ENCODE peak calls at places on chromosome 17, in five cellular contexts. One of them, this sample, is unnamed.

GRCh38 chr17:65660947-65661346 is 99.5 kb upstream of the AXIN2 start:
- DNase-seq in ELF-1: no peak
- DNase-seq in NCI-H460: peak; percentile 22
- DNase-seq in NCI-H1092: no peak
- DNase-seq in anterior cingulate cortex: no peak
- DNase-seq in this sample: peak; percentile 90

GRCh38 chr17:14351493-14351892 is 50.6 kb downstream of the HS3ST3B1 start:
- DNase-seq in ELF-1: no peak
- DNase-seq in NCI-H460: no peak
- DNase-seq in NCI-H1092: no peak
- DNase-seq in anterior cingulate cortex: no peak
- DNase-seq in this sample: no peak

GRCh38 chr17:45098081-45098868 is 34.0 kb downstream of the PLCD3 start:
- DNase-seq in ELF-1: no peak
- DNase-seq in NCI-H460: no peak
- DNase-seq in NCI-H1092: no peak
- DNase-seq in anterior cingulate cortex: no peak
- DNase-seq in this sample: no peak

GRCh38 chr17:48460055-48460454 is 30.0 kb upstream of the SKAP1 start:
- DNase-seq in ELF-1: no peak
- DNase-seq in NCI-H460: no peak
- DNase-seq in NCI-H1092: no peak
- DNase-seq in anterior cingulate cortex: no peak
- DNase-seq in this sample: no peak

GRCh38 chr17:83100220-83100852 is 20.9 kb downstream of the METRNL start:
- DNase-seq in ELF-1: no peak
- DNase-seq in NCI-H460: no peak
- DNase-seq in NCI-H1092: no peak
- DNase-seq in anterior cingulate cortex: no peak
- DNase-seq in this sample: no peak

GRCh38 chr17:77737442-77738265 is 220.8 kb upstream of the TNRC6C start:
- DNase-seq in ELF-1: no peak
- DNase-seq in NCI-H460: no peak
- DNase-seq in NCI-H1092: peak; percentile 87
- DNase-seq in anterior cingulate cortex: no peak
- DNase-seq in this sample: no peak

GRCh38 chr17:77451894-77452852 is 311.4 kb downstream of the SEC14L1 start:
- DNase-seq in ELF-1: peak; percentile 89
- DNase-seq in NCI-H460: no peak
- DNase-seq in NCI-H1092: peak; percentile 44
- DNase-seq in anterior cingulate cortex: peak; percentile 74
- DNase-seq in this sample: peak; percentile 67

GRCh38 chr17:31492880-31493655 is 101.6 kb downstream of the RAB11FIP4 start:
- DNase-seq in ELF-1: no peak
- DNase-seq in NCI-H460: no peak
- DNase-seq in NCI-H1092: no peak
- DNase-seq in anterior cingulate cortex: no peak
- DNase-seq in this sample: no peak

GRCh38 chr17:49530118-49530517 is 35.0 kb downstream of the NGFR start:
- DNase-seq in ELF-1: no peak
- DNase-seq in NCI-H460: no peak
- DNase-seq in NCI-H1092: no peak
- DNase-seq in anterior cingulate cortex: no peak
- DNase-seq in this sample: no peak

GRCh38 chr17:78779848-78780247 is 2.2 kb downstream of the CYTH1 start:
- DNase-seq in ELF-1: no peak
- DNase-seq in NCI-H460: no peak
- DNase-seq in NCI-H1092: no peak
- DNase-seq in anterior cingulate cortex: no peak
- DNase-seq in this sample: no peak

GRCh38 chr17:35252646-35253045 is 9.8 kb downstream of the SLFN5 start:
- DNase-seq in ELF-1: no peak
- DNase-seq in NCI-H460: no peak
- DNase-seq in NCI-H1092: no peak
- DNase-seq in anterior cingulate cortex: no peak
- DNase-seq in this sample: peak; percentile 33

GRCh38 chr17:50848691-50849090 is 13.3 kb downstream of the WFIKKN2 start:
- DNase-seq in ELF-1: no peak
- DNase-seq in NCI-H460: no peak
- DNase-seq in NCI-H1092: no peak
- DNase-seq in anterior cingulate cortex: no peak
- DNase-seq in this sample: no peak

GRCh38 chr17:15440347-15440746 is 27.1 kb downstream of the CDRT4 start:
- DNase-seq in ELF-1: no peak
- DNase-seq in NCI-H460: no peak
- DNase-seq in NCI-H1092: no peak
- DNase-seq in anterior cingulate cortex: no peak
- DNase-seq in this sample: no peak

GRCh38 chr17:11932337-11932898 is 64.9 kb downstream of the ZNF18 start:
- DNase-seq in ELF-1: no peak
- DNase-seq in NCI-H460: no peak
- DNase-seq in NCI-H1092: no peak
- DNase-seq in anterior cingulate cortex: no peak
- DNase-seq in this sample: no peak

GRCh38 chr17:73261952-73262675 is 434 bp upstream of the CPSF4L start:
- DNase-seq in ELF-1: peak; percentile 79
- DNase-seq in NCI-H460: peak; percentile 36
- DNase-seq in NCI-H1092: no peak
- DNase-seq in anterior cingulate cortex: peak; percentile 78
- DNase-seq in this sample: no peak

GRCh38 chr17:44781553-44782348 is 23.0 kb downstream of the ADAM11 start:
- DNase-seq in ELF-1: peak; percentile 62
- DNase-seq in NCI-H460: no peak
- DNase-seq in NCI-H1092: no peak
- DNase-seq in anterior cingulate cortex: no peak
- DNase-seq in this sample: no peak

GRCh38 chr17:19933221-19933620 is 44.4 kb downstream of the AKAP10 start:
- DNase-seq in ELF-1: no peak
- DNase-seq in NCI-H460: no peak
- DNase-seq in NCI-H1092: no peak
- DNase-seq in anterior cingulate cortex: no peak
- DNase-seq in this sample: no peak

GRCh38 chr17:68319420-68320162 is 28.3 kb downstream of the ARSG start:
- DNase-seq in ELF-1: no peak
- DNase-seq in NCI-H460: no peak
- DNase-seq in NCI-H1092: no peak
- DNase-seq in anterior cingulate cortex: no peak
- DNase-seq in this sample: no peak

GRCh38 chr17:28956861-28957260 is 5.5 kb upstream of the PHF12 start:
- DNase-seq in ELF-1: no peak
- DNase-seq in NCI-H460: no peak
- DNase-seq in NCI-H1092: no peak
- DNase-seq in anterior cingulate cortex: no peak
- DNase-seq in this sample: no peak

GRCh38 chr17:65328567-65328966 is 191.4 kb downstream of the RGS9 start:
- DNase-seq in ELF-1: no peak
- DNase-seq in NCI-H460: no peak
- DNase-seq in NCI-H1092: no peak
- DNase-seq in anterior cingulate cortex: no peak
- DNase-seq in this sample: no peak

GRCh38 chr17:79645022-79645776 is 34.3 kb upstream of the RBFOX3 start:
- DNase-seq in ELF-1: no peak
- DNase-seq in NCI-H460: no peak
- DNase-seq in NCI-H1092: no peak
- DNase-seq in anterior cingulate cortex: no peak
- DNase-seq in this sample: no peak

GRCh38 chr17:80034977-80035686 is 540 bp downstream of the TBC1D16 start:
- DNase-seq in ELF-1: peak; percentile 41
- DNase-seq in NCI-H460: no peak
- DNase-seq in NCI-H1092: no peak
- DNase-seq in anterior cingulate cortex: no peak
- DNase-seq in this sample: peak; percentile 41

GRCh38 chr17:7328840-7329359 is at the start of gene NEURL4:
- DNase-seq in ELF-1: peak; percentile 30
- DNase-seq in NCI-H460: no peak
- DNase-seq in NCI-H1092: no peak
- DNase-seq in anterior cingulate cortex: no peak
- DNase-seq in this sample: no peak

GRCh38 chr17:55005520-55005919 is 37.0 kb downstream of the STXBP4 start:
- DNase-seq in ELF-1: no peak
- DNase-seq in NCI-H460: peak; percentile 14
- DNase-seq in NCI-H1092: no peak
- DNase-seq in anterior cingulate cortex: no peak
- DNase-seq in this sample: peak; percentile 32